ENCODE peak calls at places on chromosomes 7 and 10, in five cellular contexts. D is left cardiac atrium, Q is NCI-H2171 treated with DMSO at 0.1 percent for 48 hours, R is GM20000, G is suprapubic skin. M is an unnamed sample.

GRCh38 chr7:5450549-5451327 is 27.1 kb upstream of the TNRC18 start:
- DNase-seq in D (peak), Q (peak), R (peak), G (no peak), M (peak)

GRCh38 chr10:71564221-71564820 is 155.3 kb downstream of the C10orf105 start:
- DNase-seq in D (no peak), Q (no peak), R (no peak), G (no peak), M (no peak)

GRCh38 chr7:5284304-5285281 is 1.9 kb downstream of the SLC29A4 start:
- DNase-seq in D (peak), Q (peak), R (peak), G (no peak), M (peak)

GRCh38 chr10:52786098-52786497 is 13.5 kb upstream of the MBL2 start:
- DNase-seq in D (no peak), Q (no peak), R (no peak), G (no peak), M (no peak)

GRCh38 chr7:151291206-151291605 is 42.7 kb upstream of the SMARCD3 start:
- DNase-seq in D (no peak), Q (no peak), R (no peak), G (no peak), M (no peak)

GRCh38 chr10:106355450-106355849 is 809.1 kb downstream of the SORCS1 start:
- DNase-seq in D (no peak), Q (peak), R (no peak), G (no peak), M (no peak)

GRCh38 chr10:43205681-43206390 is 61.0 kb downstream of the RASGEF1A start:
- DNase-seq in D (peak), Q (no peak), R (no peak), G (peak), M (no peak)

GRCh38 chr7:65731562-65732035 is 141.3 kb upstream of the VKORC1L1 start:
- DNase-seq in D (no peak), Q (no peak), R (no peak), G (no peak), M (no peak)

GRCh38 chr7:51058764-51059163 is 257.8 kb downstream of the COBL start:
- DNase-seq in D (no peak), Q (no peak), R (no peak), G (no peak), M (no peak)

GRCh38 chr10:79229081-79229541 is 118.2 kb upstream of the PPIF start:
- DNase-seq in D (no peak), Q (peak), R (no peak), G (no peak), M (peak)

GRCh38 chr10:59593768-59594167 is 115.9 kb downstream of the SLC16A9 start:
- DNase-seq in D (no peak), Q (no peak), R (no peak), G (no peak), M (no peak)

GRCh38 chr7:142873281-142873784 is 12.2 kb downstream of the TRPV6 start:
- DNase-seq in D (no peak), Q (no peak), R (peak), G (peak), M (peak)

GRCh38 chr7:30445770-30446169 is 32.8 kb downstream of the NOD1 start:
- DNase-seq in D (peak), Q (peak), R (peak), G (peak), M (peak)

GRCh38 chr10:43401627-43402026 is 7.4 kb downstream of the HNRNPF start:
- DNase-seq in D (no peak), Q (no peak), R (no peak), G (no peak), M (no peak)

GRCh38 chr7:11192506-11192905 is 218.8 kb downstream of the PHF14 start:
- DNase-seq in D (no peak), Q (no peak), R (no peak), G (no peak), M (no peak)

GRCh38 chr7:131212114-131212513 is 115.6 kb upstream of the MKLN1 start:
- DNase-seq in D (no peak), Q (no peak), R (no peak), G (no peak), M (no peak)

GRCh38 chr7:133602291-133602690 is 349.4 kb downstream of the EXOC4 start:
- DNase-seq in D (no peak), Q (peak), R (no peak), G (no peak), M (peak)

GRCh38 chr7:1055084-1055450 is 10.7 kb downstream of the GPR146 start:
- DNase-seq in D (peak), Q (no peak), R (no peak), G (no peak), M (no peak)

GRCh38 chr7:53984776-53985175 is 557.4 kb upstream of the VSTM2A start:
- DNase-seq in D (no peak), Q (no peak), R (no peak), G (no peak), M (no peak)